ENCODE peak calls at places on chromosomes 12 and 14, in ten cellular contexts. V, C, O, J, M, Z, N, A, K and X are unnamed samples. For H3K4me1, the result is how much of the 10 kb centered on the place peaks cover.

GRCh38 chr14:96730386-96730785 is 66.8 kb upstream of the VRK1 start:
- DNase-seq in J (no peak), M (no peak), C (no peak), Z (no peak), A (no peak), N (no peak), K (no peak), O (no peak), V (no peak), X (no peak)

GRCh38 chr14:76080009-76080408 is 71.7 kb upstream of the GPATCH2L start:
- DNase-seq in V (no peak), K (no peak), J (no peak), Z (no peak), O (no peak), C (no peak), M (no peak), N (no peak), A (no peak), X (no peak)

GRCh38 chr12:6765634-6766581 is at the start of gene PTMS:
- DNase-seq in C (peak), M (peak), A (peak), Z (peak), J (peak), K (peak), O (peak), V (peak), N (peak), X (peak)

GRCh38 chr12:32502693-32503510 is 103.5 kb downstream of the FGD4 start:
- DNase-seq in V (no peak), A (no peak), C (peak), J (peak), N (no peak), O (no peak), Z (no peak), K (peak), M (peak), X (no peak)

GRCh38 chr14:73786632-73786941 is 65.0 kb upstream of the PTGR2 start:
- DNase-seq in M (peak), Z (peak), N (no peak), O (peak), K (peak), C (peak), V (peak), J (peak), A (no peak), X (no peak)

GRCh38 chr12:89453579-89453978 is 71.0 kb downstream of the GALNT4 start:
- DNase-seq in M (peak), Z (peak), O (no peak), K (peak), N (peak), A (no peak), C (no peak), V (no peak), J (peak), X (no peak)

GRCh38 chr14:76307786-76308780 is 67.9 kb upstream of the ESRRB start:
- DNase-seq in V (peak), C (no peak), J (peak), N (no peak), M (no peak), Z (no peak), O (no peak), K (no peak), A (no peak), X (no peak)

GRCh38 chr12:28202374-28203130 is 12.3 kb downstream of the CCDC91 start:
- DNase-seq in J (no peak), O (no peak), M (no peak), Z (peak), A (no peak), N (peak), C (no peak), K (peak), V (no peak), X (no peak)

GRCh38 chr12:11877869-11878780 is 192.6 kb upstream of the BCL2L14 start:
- DNase-seq in J (peak), O (peak), M (peak), N (no peak), K (peak), A (no peak), V (peak), Z (peak), C (no peak), X (no peak)

GRCh38 chr12:67482751-67483661 is 165.5 kb upstream of the DYRK2 start:
- DNase-seq in M (peak), Z (no peak), K (peak), O (peak), J (peak), A (peak), C (peak), V (no peak), N (no peak), X (peak)

GRCh38 chr12:67486671-67487070 is 161.9 kb upstream of the DYRK2 start:
- DNase-seq in K (no peak), A (no peak), J (no peak), Z (no peak), C (no peak), N (no peak), V (no peak), M (no peak), O (no peak), X (no peak)

GRCh38 chr12:67483871-67484554 is 164.5 kb upstream of the DYRK2 start:
- DNase-seq in Z (no peak), O (no peak), K (no peak), C (no peak), V (no peak), A (no peak), M (peak), J (peak), N (no peak), X (no peak)

DNA sequence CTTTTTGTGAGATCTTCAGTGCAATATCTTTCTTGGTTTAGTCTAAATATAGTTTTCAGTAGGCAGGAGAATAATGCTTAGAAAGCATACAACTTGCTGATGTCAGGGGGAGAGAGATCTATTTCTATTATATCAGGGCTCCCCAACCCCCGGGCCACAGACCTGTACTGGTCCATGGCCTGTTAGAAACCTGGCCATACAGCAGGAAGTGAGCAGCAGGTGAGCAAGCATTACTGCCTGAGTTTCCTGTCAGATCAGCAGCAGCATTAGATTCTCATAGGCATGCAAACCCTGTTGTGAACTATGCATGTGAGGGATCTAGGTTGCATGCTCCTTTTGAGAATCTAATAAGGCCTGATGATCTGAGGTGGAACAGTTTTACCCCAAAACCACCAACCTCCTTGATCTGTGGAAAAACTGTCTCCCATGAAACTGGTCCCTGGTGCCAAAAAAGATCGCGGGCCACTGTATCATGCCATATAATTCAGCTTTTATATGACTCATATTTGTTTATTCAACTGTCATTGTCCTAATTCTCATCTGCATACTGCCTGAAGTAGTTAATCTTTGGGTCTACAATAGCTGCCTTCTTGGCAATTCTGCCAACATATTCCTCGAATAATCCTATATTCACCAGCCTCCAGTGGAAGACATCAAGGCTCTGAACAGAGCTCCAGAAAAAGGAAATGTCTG is 163.6 kb upstream of the DYRK2 start:
- DNase-seq in N (no peak), A (no peak), Z (no peak), K (no peak), V (no peak), M (no peak), J (no peak), O (no peak), C (no peak), X (no peak)
- H3K4me1 ChIP-seq in N (under half), A (under half), Z (under half), K (under half), V (under half), M (under half), J (under half), O (under half), C (under half), X (under half)

DNA sequence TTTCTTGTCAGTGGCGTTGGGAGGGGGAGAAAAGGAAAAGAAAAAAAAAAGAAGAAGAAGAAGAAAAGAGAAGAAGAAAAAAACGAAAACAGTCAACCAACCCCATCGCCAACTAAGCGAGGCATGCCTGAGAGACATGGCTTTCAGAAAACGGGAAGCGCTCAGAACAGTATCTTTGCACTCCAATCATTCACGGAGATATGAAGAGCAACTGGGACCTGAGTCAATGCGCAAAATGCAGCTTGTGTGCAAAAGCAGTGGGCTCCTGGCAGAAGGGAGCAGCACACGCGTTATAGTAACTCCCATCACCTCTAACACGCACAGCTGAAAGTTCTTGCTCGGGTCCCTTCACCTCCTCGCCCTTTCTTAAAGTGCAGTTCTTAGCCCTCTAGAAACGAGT is 1.9 kb downstream of the ASCL1 start:
- DNase-seq in N (no peak), A (no peak), J (no peak), Z (no peak), V (no peak), O (no peak), C (no peak), M (no peak), K (no peak), X (no peak)
- H3K4me3 ChIP-seq in N (no peak), A (no peak), J (no peak), Z (no peak), V (no peak), O (no peak), C (no peak), M (no peak), K (no peak), X (no peak)

GRCh38 chr12:124416516-124417395 is 121.9 kb downstream of the RFLNA start:
- DNase-seq in K (no peak), J (no peak), O (no peak), M (no peak), V (no peak), Z (no peak), A (no peak), N (no peak), C (no peak), X (no peak)

GRCh38 chr12:124418791-124419190 is 123.9 kb downstream of the RFLNA start:
- DNase-seq in V (no peak), O (no peak), A (no peak), N (no peak), J (no peak), K (no peak), C (no peak), M (no peak), Z (no peak), X (no peak)

GRCh38 chr12:124420041-124420765 is 125.3 kb downstream of the RFLNA start:
- DNase-seq in V (no peak), N (no peak), M (no peak), C (no peak), J (peak), Z (no peak), O (no peak), A (no peak), K (no peak), X (no peak)

GRCh38 chr12:124419292-124420040 is 124.6 kb downstream of the RFLNA start:
- DNase-seq in J (no peak), K (no peak), O (no peak), V (no peak), A (no peak), C (no peak), N (no peak), Z (no peak), M (no peak), X (no peak)

DNA sequence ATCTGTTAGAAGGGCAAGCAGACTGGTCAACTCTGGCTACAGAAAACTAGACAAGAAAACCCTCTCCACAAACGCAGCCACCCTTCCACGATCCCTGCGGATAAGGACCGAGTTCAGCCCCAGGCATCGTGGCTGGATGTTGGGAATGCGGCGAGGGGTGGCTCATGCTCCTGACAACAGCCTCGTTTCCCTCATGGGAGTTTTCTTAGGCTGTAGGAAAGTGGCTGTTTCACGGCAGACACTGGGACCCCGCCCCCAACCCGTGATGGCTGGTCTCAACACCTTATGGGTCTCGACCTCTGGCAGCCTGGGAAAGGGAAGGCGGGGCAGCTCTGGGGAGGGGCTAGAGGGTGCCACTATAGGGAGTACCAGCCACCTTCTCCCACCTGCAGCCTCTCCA is 123.3 kb downstream of the RFLNA start:
- DNase-seq in N (no peak), A (no peak), J (no peak), V (no peak), M (no peak), Z (no peak), C (no peak), K (no peak), O (peak), X (no peak)
- H3K4me1 ChIP-seq in N (under half), A (under half), J (under half), V (under half), M (under half), Z (under half), C (under half), K (under half), O (under half), X (under half)

DNA sequence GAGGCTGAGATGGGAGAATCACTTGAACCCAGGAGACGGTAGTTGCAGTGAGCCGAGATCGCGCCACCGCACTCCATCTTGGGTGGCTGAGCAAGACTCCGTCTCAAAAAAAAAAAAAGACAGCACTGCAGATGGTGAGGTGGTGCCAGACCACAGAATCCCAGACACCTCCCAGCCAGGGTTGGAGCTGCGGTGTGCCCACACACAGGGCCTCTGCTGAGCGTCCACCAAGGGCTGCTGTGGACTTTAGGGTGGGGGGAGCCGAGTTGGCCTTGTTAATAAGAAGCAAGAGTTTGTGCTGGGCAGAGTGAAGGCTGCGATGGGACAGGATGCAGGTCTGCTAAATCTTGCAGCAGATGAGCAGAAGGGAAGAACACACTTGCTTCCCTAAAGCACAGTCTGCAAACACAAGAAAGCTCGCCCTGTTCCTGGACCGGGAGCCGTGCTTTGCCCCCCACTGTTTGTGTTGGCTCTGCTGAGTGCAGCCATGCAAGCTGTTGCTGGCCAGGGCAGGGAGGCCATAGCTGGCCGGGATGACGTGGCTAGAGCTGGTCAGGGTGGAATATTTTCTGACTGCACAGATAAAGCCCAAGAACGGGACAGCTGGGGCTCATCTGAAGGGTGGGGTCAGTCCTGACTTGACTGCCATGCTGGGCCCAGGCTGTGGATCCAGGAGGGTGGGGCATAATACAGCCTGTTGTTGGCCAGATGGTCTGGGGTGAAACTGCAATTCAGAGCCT is 14.4 kb downstream of the KMT5A start:
- DNase-seq in O (no peak), A (peak), Z (no peak), V (no peak), C (peak), N (no peak), M (peak), J (no peak), K (no peak), X (no peak)
- H3K4me3 ChIP-seq in O (no peak), A (no peak), Z (no peak), V (no peak), C (no peak), N (no peak), M (peak), J (no peak), K (no peak), X (no peak)

GRCh38 chr12:109998904-109999648 is at the start of gene ANKRD13A:
- DNase-seq in N (peak), J (peak), M (peak), Z (peak), C (peak), K (peak), O (peak), V (peak), A (peak), X (peak)

GRCh38 chr12:109996483-109996853 is 300 bp upstream of the GIT2 start:
- DNase-seq in M (no peak), J (no peak), K (no peak), N (no peak), O (no peak), C (no peak), V (no peak), A (no peak), Z (no peak), X (no peak)

GRCh38 chr12:109998241-109998903 is 858 bp upstream of the ANKRD13A start:
- DNase-seq in Z (no peak), C (no peak), K (no peak), O (no peak), A (no peak), J (peak), N (no peak), M (peak), V (no peak), X (no peak)

GRCh38 chr12:109995703-109996482 is at the start of gene GIT2:
- DNase-seq in A (peak), K (peak), V (peak), M (peak), C (peak), Z (peak), O (peak), N (peak), J (peak), X (peak)

DNA sequence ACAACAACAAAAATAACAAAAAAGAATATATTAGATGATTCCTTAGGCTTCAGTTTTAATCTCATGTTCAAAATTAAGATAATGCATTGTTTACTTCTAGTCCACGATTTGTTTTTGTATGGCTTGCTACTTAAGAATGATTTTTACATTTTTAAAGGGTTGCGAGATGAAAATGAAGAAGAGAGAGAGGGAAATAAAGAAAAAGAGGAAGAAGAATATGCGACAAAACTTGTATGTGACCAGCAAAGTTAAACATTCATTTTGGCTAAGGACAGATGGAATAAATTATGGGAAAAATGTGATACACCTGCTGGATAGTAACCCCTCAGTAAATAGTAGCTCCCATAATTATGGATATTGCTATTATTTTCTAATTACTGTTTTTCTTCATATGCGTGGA is 1.2 kb upstream of the GIT2 start:
- DNase-seq in J (no peak), N (no peak), Z (no peak), M (no peak), O (no peak), V (no peak), K (no peak), A (no peak), C (no peak), X (no peak)
- H3K4me1 ChIP-seq in J (under half), N (half or more), Z (under half), M (half or more), O (under half), V (under half), K (under half), A (under half), C (under half), X (half or more)

DNA sequence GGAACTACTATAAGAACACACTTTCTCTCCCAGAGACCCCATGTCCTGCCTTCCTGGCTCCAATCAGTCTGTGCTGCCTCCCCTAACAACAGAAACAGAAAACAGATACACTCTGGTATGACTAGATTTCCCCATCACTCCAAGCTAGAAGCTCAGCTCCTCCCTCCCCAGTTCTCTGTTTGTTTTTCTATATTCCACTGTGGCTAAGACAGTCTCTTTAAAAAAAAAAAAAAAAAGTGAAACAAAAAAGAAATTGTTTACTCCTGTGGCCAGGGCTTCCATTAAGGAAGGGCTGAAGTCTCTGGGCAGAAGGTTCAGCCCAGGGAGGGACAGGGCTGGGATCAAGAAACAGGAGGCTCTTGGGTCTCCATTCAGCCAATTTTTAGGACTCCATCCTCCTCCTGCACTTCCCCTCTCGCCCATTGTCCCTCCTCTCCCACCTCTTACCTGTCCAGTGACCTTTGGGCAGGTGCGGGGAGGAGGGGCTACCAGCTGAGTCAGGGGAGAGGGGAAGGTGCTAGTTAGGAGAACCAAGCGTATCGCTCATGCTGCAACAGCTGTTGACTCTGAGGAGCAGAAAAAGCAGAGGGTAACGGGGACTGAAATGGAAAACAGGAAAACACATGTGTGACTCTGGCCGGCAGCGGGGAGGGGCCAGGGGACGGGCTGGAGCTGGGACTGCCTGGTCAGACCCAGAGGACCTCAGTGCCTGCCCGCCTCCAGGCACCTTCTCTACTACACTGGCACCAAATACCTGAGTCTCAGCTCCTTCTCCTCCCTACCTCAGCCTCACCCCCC is 4.2 kb upstream of the SLC7A7 start:
- DNase-seq in Z (peak), O (no peak), K (peak), J (peak), V (peak), A (no peak), M (peak), N (peak), C (peak), X (peak)
- H3K4me3 ChIP-seq in Z (no peak), O (no peak), K (no peak), J (peak), V (no peak), A (no peak), M (peak), N (peak), C (peak), X (peak)

GRCh38 chr14:88017503-88017902 is 12.6 kb downstream of the GPR65 start:
- DNase-seq in N (no peak), Z (no peak), M (peak), V (no peak), J (peak), O (no peak), C (no peak), K (no peak), A (no peak), X (no peak)

GRCh38 chr14:88016768-88017167 is 11.8 kb downstream of the GPR65 start:
- DNase-seq in M (no peak), Z (no peak), K (no peak), C (no peak), J (no peak), A (no peak), O (no peak), N (no peak), V (no peak), X (no peak)

GRCh38 chr14:88009486-88009885 is 4.6 kb downstream of the GPR65 start:
- DNase-seq in O (no peak), C (no peak), Z (no peak), A (no peak), J (no peak), K (no peak), M (no peak), N (no peak), V (no peak), X (no peak)

GRCh38 chr14:88013750-88014349 is 8.9 kb downstream of the GPR65 start:
- DNase-seq in V (peak), K (peak), C (peak), A (peak), O (peak), Z (peak), M (peak), N (peak), J (peak), X (no peak)
- H3K4me1 ChIP-seq in V (under half), K (under half), C (under half), A (under half), O (under half), Z (under half), M (under half), N (under half), J (under half), X (under half)

GRCh38 chr12:116735951-116736599 is 1.8 kb downstream of the SPRING1 start:
- DNase-seq in J (peak), V (peak), M (no peak), N (peak), C (peak), K (peak), O (no peak), Z (peak), A (no peak), X (no peak)
- H3K4me3 ChIP-seq in J (no peak), V (peak), M (peak), N (peak), C (peak), K (peak), O (no peak), Z (peak), A (no peak), X (no peak)